ENCODE peak calls at places on chromosomes 11 and 22, in four cellular contexts. One of them, this sample, is unnamed.

GRCh38 chr11:89205378-89205777 is 27.7 kb downstream of the TYR start:
- DNase-seq in HepG2: no peak
- DNase-seq in H1: no peak
- DNase-seq in GM12878: no peak
- DNase-seq in this sample: no peak

GRCh38 chr11:65576867-65577755 is 1.3 kb downstream of the EHBP1L1 start:
- DNase-seq in GM12878: no peak
- DNase-seq in HepG2: peak; percentile 49
- DNase-seq in H1: no peak
- DNase-seq in this sample: no peak

GRCh38 chr11:1888811-1889526 is 2.7 kb downstream of the PRR33 start:
- DNase-seq in HepG2: no peak
- DNase-seq in GM12878: no peak
- DNase-seq in H1: no peak
- DNase-seq in this sample: no peak

GRCh38 chr22:25448435-25449051 is 115.9 kb upstream of the GRK3 start:
- DNase-seq in H1: no peak
- DNase-seq in GM12878: no peak
- DNase-seq in HepG2: no peak
- DNase-seq in this sample: peak; percentile 33

GRCh38 chr11:128497057-128497957 is 90.1 kb downstream of the ETS1 start:
- DNase-seq in HepG2: no peak
- DNase-seq in H1: no peak
- DNase-seq in GM12878: peak; percentile 87
- DNase-seq in this sample: no peak

GRCh38 chr22:18966748-18967147 is 30.7 kb upstream of the PRODH start:
- DNase-seq in H1: no peak
- DNase-seq in HepG2: no peak
- DNase-seq in GM12878: no peak
- DNase-seq in this sample: no peak

GRCh38 chr11:10719616-10720015 is 26.1 kb upstream of the IRAG1 start:
- DNase-seq in GM12878: no peak
- DNase-seq in HepG2: no peak
- DNase-seq in H1: no peak
- DNase-seq in this sample: no peak

GRCh38 chr22:40334899-40335298 is 11.4 kb upstream of the ADSL start:
- DNase-seq in H1: no peak
- DNase-seq in GM12878: no peak
- DNase-seq in HepG2: no peak
- DNase-seq in this sample: no peak

GRCh38 chr22:26608129-26608528 is 9.7 kb downstream of the CRYBB1 start:
- DNase-seq in H1: no peak
- DNase-seq in GM12878: no peak
- DNase-seq in HepG2: no peak
- DNase-seq in this sample: no peak

GRCh38 chr11:118086913-118087768 is at the start of gene SMIM35:
- DNase-seq in HepG2: no peak
- DNase-seq in GM12878: no peak
- DNase-seq in H1: no peak
- DNase-seq in this sample: no peak

GRCh38 chr11:965206-965775 is 39.6 kb downstream of the AP2A2 start:
- DNase-seq in GM12878: no peak
- DNase-seq in H1: no peak
- DNase-seq in HepG2: no peak
- DNase-seq in this sample: no peak

GRCh38 chr11:63445720-63446119 is 45.2 kb downstream of the PLAAT5 start:
- DNase-seq in H1: no peak
- DNase-seq in GM12878: no peak
- DNase-seq in HepG2: no peak
- DNase-seq in this sample: no peak

GRCh38 chr11:8311366-8311765 is 47.7 kb upstream of the LMO1 start:
- DNase-seq in H1: no peak
- DNase-seq in HepG2: no peak
- DNase-seq in GM12878: no peak
- DNase-seq in this sample: no peak

GRCh38 chr11:33696931-33697638 is 3.5 kb downstream of the C11orf91 start:
- DNase-seq in HepG2: no peak
- DNase-seq in GM12878: no peak
- DNase-seq in H1: no peak
- DNase-seq in this sample: no peak

GRCh38 chr22:36411589-36412258 is 24.0 kb upstream of the MYH9 start:
- DNase-seq in H1: no peak
- DNase-seq in HepG2: peak; percentile 80
- DNase-seq in GM12878: no peak
- DNase-seq in this sample: no peak

GRCh38 chr11:60972182-60973030 is 926 bp downstream of the CD6 start:
- DNase-seq in HepG2: no peak
- DNase-seq in H1: no peak
- DNase-seq in GM12878: no peak
- DNase-seq in this sample: no peak

GRCh38 chr11:17568944-17569343 is 21.9 kb downstream of the OTOG start:
- DNase-seq in HepG2: no peak
- DNase-seq in H1: peak; percentile 24
- DNase-seq in GM12878: no peak
- DNase-seq in this sample: no peak

GRCh38 chr11:56624661-56625110 is 10.0 kb upstream of the OR5M1 start:
- DNase-seq in H1: no peak
- DNase-seq in HepG2: peak; percentile 55
- DNase-seq in GM12878: peak; percentile 30
- DNase-seq in this sample: peak; percentile 13

GRCh38 chr11:80899381-80899780 is 1458.6 kb upstream of the TENM4 start:
- DNase-seq in GM12878: no peak
- DNase-seq in HepG2: no peak
- DNase-seq in H1: no peak
- DNase-seq in this sample: no peak

GRCh38 chr11:135062994-135063393 is 651.0 kb upstream of the B3GAT1 start:
- DNase-seq in HepG2: no peak
- DNase-seq in H1: no peak
- DNase-seq in GM12878: no peak
- DNase-seq in this sample: no peak

GRCh38 chr11:62370743-62371440 is 33.6 kb downstream of the ASRGL1 start:
- DNase-seq in GM12878: no peak
- DNase-seq in HepG2: no peak
- DNase-seq in H1: no peak
- DNase-seq in this sample: no peak

GRCh38 chr11:57568330-57568766 is 876 bp upstream of the UBE2L6 start:
- DNase-seq in GM12878: peak; percentile 51
- DNase-seq in H1: peak; percentile 97
- DNase-seq in HepG2: peak; percentile 49
- DNase-seq in this sample: no peak

GRCh38 chr11:61718613-61719302 is 33.7 kb upstream of the MYRF start:
- DNase-seq in GM12878: no peak
- DNase-seq in H1: peak; percentile 87
- DNase-seq in HepG2: no peak
- DNase-seq in this sample: peak; percentile 69

GRCh38 chr11:87589082-87589481 is 551.3 kb downstream of the TMEM135 start:
- DNase-seq in H1: no peak
- DNase-seq in GM12878: no peak
- DNase-seq in HepG2: no peak
- DNase-seq in this sample: no peak

DNA sequence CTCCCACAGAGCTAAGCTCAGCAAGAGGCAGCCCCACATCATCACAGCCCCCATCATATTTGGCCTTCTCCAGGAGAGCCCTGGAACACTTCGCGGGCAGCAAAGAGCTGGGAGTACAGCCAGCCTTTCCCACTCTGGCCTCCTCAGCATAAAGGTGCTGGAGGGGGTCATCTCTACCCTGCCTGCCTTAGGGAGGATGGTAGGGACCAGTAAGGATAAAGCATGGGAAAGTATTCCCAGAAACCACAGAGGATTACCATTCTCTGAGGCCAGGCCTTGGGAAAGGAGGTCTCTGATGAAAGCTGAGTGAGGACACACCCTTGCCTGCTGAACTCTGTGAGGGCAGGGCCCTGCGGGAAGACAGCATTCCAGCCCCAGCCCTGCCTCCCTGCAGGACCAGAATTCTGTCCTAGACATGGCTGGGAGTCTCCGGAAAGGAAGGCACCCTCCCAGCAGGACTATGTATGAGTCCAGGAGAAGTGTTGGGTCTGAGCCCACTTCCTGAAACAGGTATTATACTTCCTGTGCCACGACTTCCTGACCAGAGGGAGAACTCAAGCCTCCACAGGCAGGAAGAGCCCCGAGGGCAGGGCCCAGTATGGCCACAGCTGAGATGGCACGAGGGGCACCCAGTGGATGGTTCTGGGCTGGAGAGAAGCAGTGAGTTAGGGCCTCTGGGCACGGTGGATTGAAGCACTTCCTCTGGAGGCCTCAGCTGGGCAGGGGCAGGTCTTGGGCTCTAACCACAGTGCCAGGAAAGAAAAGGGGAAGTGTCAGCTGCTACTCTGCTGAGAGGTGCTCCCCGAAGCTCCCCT is 12.9 kb upstream of the CASTOR1 start:
- DNase-seq in GM12878: no peak
- DNase-seq in HepG2: no peak
- DNase-seq in H1: no peak
- DNase-seq in this sample: no peak
- TF ChIP-seq BRCA1 in GM12878: no peak
- TF ChIP-seq BRCA1 in HepG2: no peak
- TF ChIP-seq BRCA1 in H1: no peak
- TF ChIP-seq BRCA1 in this sample: no peak

GRCh38 chr11:38411149-38411548 is 1813.1 kb upstream of the RAG2 start:
- DNase-seq in GM12878: no peak
- DNase-seq in H1: no peak
- DNase-seq in HepG2: no peak
- DNase-seq in this sample: peak; percentile 18
- TF ChIP-seq BRCA1 in GM12878: no peak
- TF ChIP-seq BRCA1 in H1: no peak
- TF ChIP-seq BRCA1 in HepG2: no peak
- TF ChIP-seq BRCA1 in this sample: no peak

GRCh38 chr11:73995247-73995646 is 12.6 kb upstream of the UCP2 start:
- DNase-seq in HepG2: no peak
- DNase-seq in H1: no peak
- DNase-seq in GM12878: no peak
- DNase-seq in this sample: no peak
- TF ChIP-seq BRCA1 in HepG2: no peak
- TF ChIP-seq BRCA1 in H1: no peak
- TF ChIP-seq BRCA1 in GM12878: no peak
- TF ChIP-seq BRCA1 in this sample: no peak

DNA sequence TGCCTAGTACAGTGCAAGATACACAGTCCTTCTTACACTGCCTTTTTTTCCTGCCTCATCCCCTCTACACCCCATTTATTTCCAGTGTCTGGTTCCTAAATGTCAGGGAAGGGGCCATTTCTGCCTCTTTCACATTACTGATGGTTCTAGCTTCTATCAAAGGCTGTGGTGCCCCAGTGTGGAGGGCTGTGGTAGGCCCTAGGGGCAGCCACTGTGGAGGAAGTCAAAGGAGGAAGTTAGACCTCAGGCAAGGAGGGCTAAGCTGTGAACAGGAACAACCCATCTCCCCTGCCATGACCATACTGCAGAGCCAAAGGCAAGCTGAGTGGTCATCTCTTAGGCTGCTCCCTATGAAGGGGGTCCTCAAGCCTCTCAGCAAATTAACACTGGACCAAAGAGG is 81.9 kb upstream of the CRTAM start:
- DNase-seq in HepG2: no peak
- DNase-seq in GM12878: no peak
- DNase-seq in H1: no peak
- DNase-seq in this sample: no peak
- TF ChIP-seq BRCA1 in HepG2: no peak
- TF ChIP-seq BRCA1 in GM12878: no peak
- TF ChIP-seq BRCA1 in H1: no peak
- TF ChIP-seq BRCA1 in this sample: no peak

DNA sequence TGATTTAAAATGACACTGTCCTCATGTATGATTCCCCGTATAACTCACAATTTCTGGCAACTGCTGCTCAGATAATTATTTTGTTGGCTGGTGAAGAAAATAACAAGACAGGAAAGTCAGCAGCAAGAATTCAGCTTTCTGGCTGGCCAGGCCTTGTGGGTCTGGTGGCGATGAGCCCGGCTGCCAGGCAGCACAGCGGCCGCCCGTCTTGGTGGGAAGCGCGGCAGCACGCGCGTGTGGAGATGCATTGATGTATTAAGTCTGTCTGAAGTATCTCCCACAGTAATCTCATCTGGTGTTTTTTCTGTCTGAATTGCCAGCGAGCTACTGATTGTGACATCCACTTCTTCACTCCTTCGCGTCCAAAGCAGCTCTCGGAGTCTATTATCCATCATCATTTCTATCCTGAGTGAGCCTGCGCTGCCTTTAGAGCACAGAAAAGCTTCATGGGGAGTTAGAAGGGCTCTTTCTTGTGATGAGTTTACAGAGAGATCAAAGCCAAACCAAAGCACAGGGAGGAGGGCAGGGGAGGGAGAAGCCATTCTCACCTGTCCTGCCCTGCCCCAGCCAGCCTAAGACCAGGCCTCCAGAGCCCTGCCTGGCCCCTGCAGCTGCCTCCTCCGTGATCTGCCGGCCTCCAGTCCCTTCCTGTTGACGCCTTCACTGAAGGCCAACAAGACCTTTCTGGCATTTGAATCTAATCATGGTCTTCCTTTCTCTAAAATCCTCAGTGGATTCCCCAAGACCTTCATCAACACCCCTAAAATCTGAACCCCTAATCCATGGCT is 1418.9 kb downstream of the TBC1D22A start:
- DNase-seq in H1: no peak
- DNase-seq in HepG2: no peak
- DNase-seq in GM12878: no peak
- DNase-seq in this sample: no peak
- TF ChIP-seq BRCA1 in H1: no peak
- TF ChIP-seq BRCA1 in HepG2: no peak
- TF ChIP-seq BRCA1 in GM12878: no peak
- TF ChIP-seq BRCA1 in this sample: no peak